ENCODE peak calls at places on chromosomes 12 and 14, in five cellular contexts. C is HEK293T, B is NB4, N is DMS153, A is A172. Q is an unnamed sample.

GRCh38 chr12:11628353-11628752 is 21.1 kb upstream of the ETV6 start:
- DNase-seq in C (no peak), B (no peak), N (no peak), A (no peak), Q (no peak)

GRCh38 chr12:61536525-61536924 is 723.7 kb upstream of the USP15 start:
- DNase-seq in C (no peak), B (no peak), N (no peak), A (no peak), Q (no peak)

GRCh38 chr12:90978117-90978770 is 23.3 kb upstream of the CCER1 start:
- DNase-seq in C (peak), B (peak), N (peak), A (peak), Q (peak)

GRCh38 chr12:50685641-50686040 is 78.3 kb upstream of the ATF1 start:
- DNase-seq in C (no peak), B (no peak), N (no peak), A (no peak), Q (no peak)

GRCh38 chr12:54215990-54216579 is 27.3 kb upstream of the SMUG1 start:
- DNase-seq in C (no peak), B (peak), N (peak), A (no peak), Q (no peak)

GRCh38 chr14:78863143-78863542 is 693.0 kb downstream of the NRXN3 start:
- DNase-seq in C (peak), B (peak), N (no peak), A (peak), Q (peak)

GRCh38 chr12:62720661-62721330 is 214.2 kb downstream of the PPM1H start:
- DNase-seq in C (no peak), B (no peak), N (peak), A (no peak), Q (no peak)

GRCh38 chr12:53198470-53199110 is 8.5 kb downstream of the ITGB7 start:
- DNase-seq in C (no peak), B (no peak), N (no peak), A (no peak), Q (no peak)

GRCh38 chr12:40947812-40948211 is 240.3 kb upstream of the PDZRN4 start:
- DNase-seq in C (no peak), B (no peak), N (no peak), A (no peak), Q (no peak)

GRCh38 chr14:98219638-98220037 is 1052.4 kb downstream of the BCL11B start:
- DNase-seq in C (no peak), B (no peak), N (no peak), A (no peak), Q (no peak)

GRCh38 chr14:51626185-51626584 is 25.5 kb upstream of the FRMD6 start:
- DNase-seq in C (no peak), B (no peak), N (no peak), A (no peak), Q (no peak)

GRCh38 chr14:24196071-24197061 is 1.1 kb upstream of the TM9SF1 start:
- DNase-seq in C (peak), B (peak), N (no peak), A (no peak), Q (no peak)

GRCh38 chr12:57793920-57794319 is 11.3 kb downstream of the TSFM start:
- DNase-seq in C (no peak), B (no peak), N (no peak), A (peak), Q (peak)

GRCh38 chr14:83133986-83134664 is 1600.5 kb upstream of the SEL1L start:
- DNase-seq in C (no peak), B (peak), N (no peak), A (no peak), Q (no peak)

GRCh38 chr14:75196064-75196463 is 19.7 kb upstream of the TMED10 start:
- DNase-seq in C (no peak), B (no peak), N (no peak), A (no peak), Q (no peak)

GRCh38 chr14:80638620-80639215 is 302.8 kb downstream of the CEP128 start:
- DNase-seq in C (no peak), B (no peak), N (no peak), A (peak), Q (peak)

GRCh38 chr12:52010692-52011601 is 4.2 kb downstream of the TAMALIN start:
- DNase-seq in C (no peak), B (no peak), N (no peak), A (no peak), Q (no peak)

GRCh38 chr12:27843714-27844245 is 63.7 kb upstream of the MANSC4 start:
- DNase-seq in C (no peak), B (no peak), N (no peak), A (no peak), Q (no peak)

GRCh38 chr14:37246427-37246829 is 48.7 kb downstream of the MIPOL1 start:
- DNase-seq in C (peak), B (peak), N (peak), A (peak), Q (peak)

GRCh38 chr14:62914873-62915272 is 130.4 kb downstream of the KCNH5 start:
- DNase-seq in C (no peak), B (no peak), N (no peak), A (no peak), Q (no peak)

GRCh38 chr12:42130670-42131402 is 13.8 kb downstream of the GXYLT1 start:
- DNase-seq in C (no peak), B (peak), N (no peak), A (peak), Q (no peak)

GRCh38 chr12:9122166-9122609 is 6.5 kb upstream of the A2M start:
- DNase-seq in C (no peak), B (no peak), N (no peak), A (no peak), Q (no peak)

GRCh38 chr14:90447720-90448497 is 51.1 kb downstream of the CALM1 start:
- DNase-seq in C (no peak), B (peak), N (no peak), A (no peak), Q (no peak)

GRCh38 chr14:101877766-101878165 is 86.6 kb upstream of the DYNC1H1 start:
- DNase-seq in C (no peak), B (no peak), N (no peak), A (no peak), Q (no peak)

GRCh38 chr12:99618657-99619056 is 28.9 kb upstream of the GARIN6 start:
- DNase-seq in C (no peak), B (no peak), N (no peak), A (no peak), Q (no peak)

GRCh38 chr14:58862421-58862820 is 224.7 kb downstream of the DACT1 start:
- DNase-seq in C (no peak), B (no peak), N (no peak), A (no peak), Q (no peak)